ENCODE peak calls at places on chromosomes 2 and 18, in five cellular contexts. N, M, R, J and Q are unnamed samples.

GRCh38 chr2:28586864-28587263 is 91.0 kb downstream of the PLB1 start:
- DNase-seq in J (no peak), R (no peak), N (no peak), M (no peak), Q (no peak)

GRCh38 chr18:37955201-37955600 is 389.6 kb upstream of the CELF4 start:
- DNase-seq in M (no peak), R (no peak), N (no peak), J (no peak), Q (no peak)

GRCh38 chr2:109703076-109703475 is 88.9 kb downstream of the SOWAHC start:
- DNase-seq in M (no peak), J (no peak), N (peak; percentile 24), R (no peak), Q (no peak)

GRCh38 chr2:202261531-202261930 is 4.0 kb upstream of the NOP58 start:
- DNase-seq in M (no peak), N (no peak), R (no peak), J (peak; percentile 68), Q (no peak)

GRCh38 chr2:170144758-170145157 is 33.2 kb upstream of the MYO3B start:
- DNase-seq in R (no peak), N (no peak), J (no peak), M (no peak), Q (no peak)

GRCh38 chr2:11679491-11680130 is 9.6 kb upstream of the NTSR2 start:
- DNase-seq in J (no peak), R (no peak), N (no peak), M (no peak), Q (no peak)

GRCh38 chr18:47519706-47520105 is 268.2 kb upstream of the SKOR2 start:
- DNase-seq in J (no peak), R (no peak), M (no peak), N (no peak), Q (no peak)

GRCh38 chr2:223692227-223692947 is 90.2 kb upstream of the SCG2 start:
- DNase-seq in N (peak; percentile 73), R (no peak), M (peak; percentile 65), J (peak; percentile 67), Q (no peak)

GRCh38 chr2:112642961-112643360 is 2.8 kb upstream of the SLC20A1 start:
- DNase-seq in N (no peak), R (no peak), M (no peak), J (no peak), Q (no peak)

GRCh38 chr2:189181706-189182105 is 2.1 kb upstream of the COL5A2 start:
- DNase-seq in N (no peak), M (no peak), R (no peak), J (no peak), Q (no peak)

GRCh38 chr2:37215255-37215654 is 16.1 kb downstream of the CEBPZ start:
- DNase-seq in J (no peak), M (no peak), N (peak; percentile 8), R (no peak), Q (no peak)

GRCh38 chr2:17790539-17790938 is 25.7 kb upstream of the MSGN1 start:
- DNase-seq in M (no peak), J (no peak), R (no peak), N (no peak), Q (no peak)

GRCh38 chr2:131105950-131106801 is 1.0 kb downstream of the PLEKHB2 start:
- DNase-seq in N (peak; percentile 74), R (peak; percentile 72), J (peak; percentile 53), M (peak; percentile 43), Q (no peak)

GRCh38 chr18:32209685-32210445 is 20.0 kb downstream of the MEP1B start:
- DNase-seq in M (no peak), J (no peak), N (no peak), R (no peak), Q (no peak)

GRCh38 chr2:135903650-135904049 is 27.4 kb upstream of the MCM6 start:
- DNase-seq in R (no peak), J (no peak), N (no peak), M (no peak), Q (no peak)

GRCh38 chr2:204425821-204426220 is 119.5 kb upstream of the PARD3B start:
- DNase-seq in M (no peak), R (no peak), N (no peak), J (no peak), Q (no peak)

GRCh38 chr2:127649100-127649611 is 3.2 kb downstream of the GPR17 start:
- DNase-seq in R (no peak), M (no peak), N (no peak), J (no peak), Q (no peak)

GRCh38 chr2:18536697-18537096 is 23.8 kb downstream of the RDH14 start:
- DNase-seq in J (no peak), M (no peak), R (no peak), N (no peak), Q (no peak)

GRCh38 chr18:987325-988186 is 82.9 kb downstream of the ADCYAP1 start:
- DNase-seq in J (no peak), M (peak; percentile 58), R (no peak), N (peak; percentile 47), Q (no peak)

GRCh38 chr18:74116628-74117554 is 30.7 kb downstream of the FBXO15 start:
- DNase-seq in M (peak; percentile 47), J (peak; percentile 65), R (no peak), N (peak; percentile 68), Q (no peak)

DNA sequence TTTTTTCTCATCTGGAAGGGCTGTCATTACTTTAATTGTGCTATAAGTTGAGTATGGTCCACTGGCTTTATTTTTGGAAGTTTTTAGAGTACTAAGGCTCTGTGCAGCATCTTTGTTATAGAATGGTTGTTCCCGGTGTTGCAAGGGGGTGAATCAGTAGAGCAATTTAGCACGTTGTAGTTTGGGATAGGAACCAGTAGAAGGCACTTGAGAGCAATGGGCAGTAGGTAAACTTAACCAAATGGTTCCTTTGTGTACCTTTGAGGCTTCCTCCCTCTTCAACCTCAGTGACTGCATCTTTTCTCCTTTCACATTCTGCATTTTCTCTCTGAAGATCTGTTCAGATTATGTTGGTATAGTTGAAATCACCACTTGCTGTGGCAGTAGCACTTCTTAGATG is 238.2 kb upstream of the SYT4 start:
- DNase-seq in M (no peak), J (no peak), R (no peak), N (no peak), Q (no peak)
- TF ChIP-seq CTCF in M (no peak), J (no peak), R (no peak), N (no peak), Q (no peak)

GRCh38 chr2:3264010-3264744 is 113.4 kb downstream of the EIPR1 start:
- DNase-seq in M (no peak), N (no peak), J (no peak), R (no peak), Q (no peak)
- TF ChIP-seq CTCF in M (no peak), N (no peak), J (no peak), R (no peak), Q (no peak)

GRCh38 chr2:158380786-158381185 is 75.8 kb downstream of the CCDC148 start:
- DNase-seq in N (no peak), M (no peak), R (no peak), J (no peak), Q (no peak)

GRCh38 chr2:158385646-158386045 is 70.9 kb downstream of the CCDC148 start:
- DNase-seq in R (no peak), M (no peak), J (no peak), N (no peak), Q (no peak)

GRCh38 chr2:158378926-158379325 is 77.6 kb downstream of the CCDC148 start:
- DNase-seq in J (no peak), M (no peak), R (no peak), N (peak; percentile 10), Q (no peak)

GRCh38 chr2:158381978-158382377 is 74.6 kb downstream of the CCDC148 start:
- DNase-seq in J (no peak), N (no peak), R (no peak), M (no peak), Q (no peak)

GRCh38 chr2:158381205-158381604 is 75.3 kb downstream of the CCDC148 start:
- DNase-seq in J (no peak), R (no peak), M (no peak), N (no peak), Q (no peak)
- TF ChIP-seq CTCF in J (no peak), R (no peak), M (no peak), N (no peak), Q (peak; percentile 57)

DNA sequence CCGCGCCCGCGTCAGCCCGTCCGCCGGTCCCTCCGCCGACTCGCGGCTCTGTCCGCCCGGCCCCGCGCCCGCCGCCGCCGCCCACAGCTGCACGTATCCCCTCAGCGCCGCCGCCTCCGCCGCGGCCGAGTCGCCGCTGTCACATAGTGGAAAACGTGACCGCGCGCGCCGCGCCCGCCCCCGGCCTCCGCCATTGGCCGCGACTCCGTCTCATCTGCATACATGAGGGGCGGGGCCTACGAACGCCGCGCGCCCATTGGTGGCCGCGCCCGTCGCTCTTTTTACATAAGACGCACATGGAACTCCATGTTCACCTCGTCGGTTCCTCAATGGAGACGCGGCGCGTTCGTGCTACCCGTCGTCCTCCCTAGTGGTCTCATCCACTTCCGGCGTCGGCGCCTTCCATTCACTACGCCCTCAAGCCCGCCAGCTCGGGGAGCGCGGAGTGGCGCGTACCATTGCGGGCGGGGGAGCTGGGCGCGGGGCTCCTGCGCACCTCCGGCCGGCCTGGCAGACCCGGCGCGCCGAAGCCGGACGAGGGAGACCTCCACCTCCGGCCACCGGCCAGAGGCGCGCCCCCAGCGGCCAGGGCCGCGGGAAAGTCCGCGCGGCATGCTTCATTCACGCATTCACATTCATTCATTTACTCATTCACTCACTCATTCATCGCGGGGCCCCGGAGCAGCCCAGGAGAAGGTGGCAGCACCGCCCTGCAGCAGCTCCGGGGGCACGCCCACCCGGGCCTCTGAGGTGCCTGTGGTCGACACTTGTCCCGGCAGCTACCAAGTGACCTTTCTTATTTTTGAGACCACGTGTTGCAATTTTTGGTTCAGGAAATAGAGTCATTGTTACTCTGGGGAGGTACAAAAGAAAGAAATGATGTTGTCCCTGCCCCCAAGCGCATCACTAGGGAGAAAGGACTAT is 502 bp upstream of the PER2 start:
- DNase-seq in N (peak; percentile 95), J (peak; percentile 99), M (peak; percentile 99), R (peak; percentile 99), Q (peak; percentile 97)
- TF ChIP-seq CTCF in N (no peak), J (peak; percentile 46), M (peak; percentile 38), R (no peak), Q (peak; percentile 67)

GRCh38 chr2:191298306-191298705 is 53.1 kb downstream of the MYO1B start:
- DNase-seq in N (peak; percentile 33), M (peak; percentile 50), R (no peak), J (peak; percentile 73), Q (no peak)

GRCh38 chr2:191296083-191297006 is 51.1 kb downstream of the MYO1B start:
- DNase-seq in R (no peak), J (no peak), N (no peak), M (no peak), Q (no peak)

GRCh38 chr2:191297031-191297430 is 51.8 kb downstream of the MYO1B start:
- DNase-seq in J (peak; percentile 22), M (no peak), N (no peak), R (no peak), Q (no peak)

GRCh38 chr2:191299866-191300265 is 54.7 kb downstream of the MYO1B start:
- DNase-seq in N (no peak), R (no peak), M (no peak), J (no peak), Q (no peak)

DNA sequence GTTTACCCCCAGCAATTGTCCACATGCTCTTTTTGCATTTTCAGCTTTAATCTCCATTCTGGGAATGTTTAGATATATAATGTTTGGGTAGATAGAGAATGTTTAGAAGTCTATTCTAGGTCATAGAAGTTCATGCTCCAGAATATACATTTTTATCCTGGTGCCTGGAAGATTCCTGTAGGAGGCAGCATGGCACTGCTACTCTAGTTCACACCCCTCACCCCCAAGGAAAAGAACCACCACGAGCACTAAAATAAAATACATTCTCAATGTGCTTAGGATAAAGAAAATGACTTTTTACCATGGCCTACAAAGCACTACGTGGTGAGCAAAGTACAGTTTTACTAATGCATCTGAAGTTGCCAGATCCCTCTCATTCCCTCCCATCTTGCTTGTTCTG is 53.8 kb downstream of the MYO1B start:
- DNase-seq in R (no peak), N (no peak), M (no peak), J (peak; percentile 34), Q (no peak)
- TF ChIP-seq CTCF in R (no peak), N (peak; percentile 40), M (peak; percentile 61), J (peak; percentile 56), Q (no peak)